ENCODE peak calls at places on chromosome 17, in seven cellular contexts. D, T, H, C, U, M and O are unnamed samples.

GRCh38 chr17:57971572-57971971 is 16.4 kb upstream of the CUEDC1 start:
- DNase-seq in D (no peak), T (no peak), H (no peak), C (no peak), U (no peak), M (no peak), O (no peak)

GRCh38 chr17:40121886-40122465 is at the start of gene MSL1:
- DNase-seq in D (no peak), T (peak; percentile 77), H (peak; percentile 72), C (peak; percentile 94), U (peak; percentile 69), M (peak; percentile 94), O (peak; percentile 67)

GRCh38 chr17:31538080-31538762 is 146.7 kb downstream of the RAB11FIP4 start:
- DNase-seq in D (no peak), T (no peak), H (no peak), C (no peak), U (no peak), M (no peak), O (no peak)

GRCh38 chr17:35245196-35245486 is 2.3 kb downstream of the SLFN5 start:
- DNase-seq in D (peak; percentile 92), T (peak; percentile 97), H (peak; percentile 94), C (no peak), U (no peak), M (no peak), O (peak; percentile 79)

GRCh38 chr17:66580601-66581385 is 254.1 kb upstream of the CACNG5 start:
- DNase-seq in D (no peak), T (peak; percentile 22), H (no peak), C (no peak), U (no peak), M (no peak), O (peak; percentile 58)

GRCh38 chr17:72342582-72343527 is 222.0 kb downstream of the SOX9 start:
- DNase-seq in D (no peak), T (peak; percentile 43), H (no peak), C (no peak), U (no peak), M (no peak), O (no peak)

GRCh38 chr17:7575959-7576358 is 3.5 kb upstream of the CD68 start:
- DNase-seq in D (no peak), T (no peak), H (no peak), C (no peak), U (no peak), M (no peak), O (no peak)

GRCh38 chr17:9959377-9959981 is 54.4 kb upstream of the RCVRN start:
- DNase-seq in D (peak; percentile 8), T (peak; percentile 20), H (no peak), C (peak; percentile 77), U (no peak), M (no peak), O (no peak)

GRCh38 chr17:80694992-80695912 is 150.6 kb downstream of the RPTOR start:
- DNase-seq in D (no peak), T (no peak), H (no peak), C (no peak), U (no peak), M (no peak), O (no peak)

GRCh38 chr17:9875441-9875840 is 29.6 kb downstream of the RCVRN start:
- DNase-seq in D (no peak), T (no peak), H (no peak), C (no peak), U (no peak), M (no peak), O (peak; percentile 60)

GRCh38 chr17:77510133-77510796 is 369.5 kb downstream of the SEC14L1 start:
- DNase-seq in D (no peak), T (no peak), H (no peak), C (no peak), U (no peak), M (peak; percentile 43), O (no peak)

GRCh38 chr17:37276475-37276874 is 99.3 kb upstream of the C17orf78 start:
- DNase-seq in D (no peak), T (no peak), H (no peak), C (no peak), U (no peak), M (no peak), O (no peak)

GRCh38 chr17:8563024-8563776 is 67.3 kb downstream of the MYH10 start:
- DNase-seq in D (no peak), T (no peak), H (no peak), C (no peak), U (no peak), M (no peak), O (no peak)

GRCh38 chr17:10115536-10115932 is 82.9 kb downstream of the GAS7 start:
- DNase-seq in D (no peak), T (peak; percentile 35), H (no peak), C (no peak), U (no peak), M (no peak), O (no peak)

GRCh38 chr17:29004081-29004692 is 1.6 kb downstream of the SEZ6 start:
- DNase-seq in D (no peak), T (peak; percentile 9), H (peak; percentile 27), C (no peak), U (no peak), M (no peak), O (no peak)

GRCh38 chr17:31074772-31075538 is 19.8 kb upstream of the NF1 start:
- DNase-seq in D (no peak), T (peak; percentile 7), H (peak; percentile 9), C (no peak), U (no peak), M (no peak), O (no peak)

GRCh38 chr17:3512512-3513171 is 36.8 kb downstream of the ASPA start:
- DNase-seq in D (no peak), T (peak; percentile 52), H (peak; percentile 18), C (no peak), U (no peak), M (peak; percentile 82), O (peak; percentile 61)